ENCODE peak calls at places on chromosomes 1 and 21, in six cellular contexts. O is left ventricle myocardium inferior, U is HFFc6, F is endothelial cell, Q is astrocyte of the spinal cord, Z is uterus. W is an unnamed sample.

GRCh38 chr1:201344206-201345080 is 33.0 kb downstream of the TNNT2 start:
- DNase-seq in Q (no peak), U (no peak), Z (no peak), F (no peak), O (no peak), W (no peak)

GRCh38 chr1:24173638-24174325 is 13.3 kb downstream of the IFNLR1 start:
- DNase-seq in Q (no peak), U (no peak), F (no peak), O (no peak), Z (no peak), W (no peak)

GRCh38 chr1:184380468-184380867 is 6.4 kb upstream of the C1orf21 start:
- DNase-seq in Z (no peak), F (no peak), Q (no peak), O (no peak), U (no peak), W (no peak)

GRCh38 chr1:234737915-234738314 is 127.9 kb upstream of the IRF2BP2 start:
- DNase-seq in Z (no peak), O (no peak), U (no peak), F (no peak), Q (no peak), W (no peak)

GRCh38 chr1:179818743-179819173 is 58.8 kb downstream of the TOR1AIP2 start:
- DNase-seq in F (no peak), Q (no peak), Z (peak; percentile 37), O (peak; percentile 58), U (no peak), W (no peak)

GRCh38 chr1:156858555-156858956 is 361 bp downstream of the INSRR start:
- DNase-seq in F (no peak), O (peak; percentile 44), Q (no peak), U (no peak), Z (no peak), W (no peak)

GRCh38 chr1:81702903-81703302 is 97.8 kb upstream of the ADGRL2 start:
- DNase-seq in O (no peak), Q (peak; percentile 87), Z (no peak), F (no peak), U (peak; percentile 88), W (no peak)

GRCh38 chr1:41435570-41436178 is 48.8 kb downstream of the EDN2 start:
- DNase-seq in Q (no peak), F (no peak), U (no peak), O (no peak), Z (no peak), W (no peak)

GRCh38 chr1:240652554-240652953 is 40.6 kb upstream of the GREM2 start:
- DNase-seq in O (no peak), Z (no peak), F (no peak), Q (no peak), U (no peak), W (no peak)

GRCh38 chr1:175900171-175900570 is 156.8 kb upstream of the TNR start:
- DNase-seq in F (no peak), U (no peak), O (no peak), Q (no peak), Z (no peak), W (no peak)

GRCh38 chr1:93483606-93484005 is 35.7 kb downstream of the FNBP1L start:
- DNase-seq in Q (no peak), F (no peak), O (no peak), Z (no peak), U (no peak), W (no peak)

GRCh38 chr1:109687641-109688499 is at the start of gene GSTM1:
- DNase-seq in Q (peak; percentile 78), Z (no peak), O (no peak), F (no peak), U (peak; percentile 11), W (no peak)

GRCh38 chr1:109622895-109623294 is 3.3 kb downstream of the AMPD2 start:
- DNase-seq in O (no peak), Q (no peak), U (no peak), Z (no peak), F (no peak), W (no peak)

GRCh38 chr1:11817192-11817591 is 11.2 kb downstream of the CLCN6 start:
- DNase-seq in U (no peak), Z (no peak), Q (no peak), F (no peak), O (no peak), W (no peak)

GRCh38 chr1:86259390-86259789 is 102.8 kb upstream of the COL24A1 start:
- DNase-seq in Q (no peak), O (no peak), Z (no peak), U (no peak), F (no peak), W (no peak)

GRCh38 chr21:16535100-16535418 is 805.3 kb downstream of the USP25 start:
- DNase-seq in U (peak; percentile 87), F (no peak), O (peak; percentile 79), Z (peak; percentile 87), Q (peak; percentile 88), W (peak; percentile 38)

GRCh38 chr1:36351222-36351977 is 28.0 kb upstream of the EVA1B start:
- DNase-seq in Q (peak; percentile 87), O (no peak), F (no peak), Z (no peak), U (peak; percentile 93), W (no peak)

GRCh38 chr1:201091256-201091655 is 21.0 kb downstream of the CACNA1S start:
- DNase-seq in Q (no peak), O (no peak), Z (no peak), U (no peak), F (no peak), W (no peak)

GRCh38 chr1:96370752-96371151 is 350.8 kb upstream of the PTBP2 start:
- DNase-seq in F (no peak), Q (peak; percentile 89), U (peak; percentile 69), O (no peak), Z (no peak), W (no peak)

GRCh38 chr1:171852273-171852672 is 11.0 kb downstream of the DNM3 start:
- DNase-seq in F (no peak), Q (no peak), U (peak; percentile 33), O (no peak), Z (no peak), W (no peak)

GRCh38 chr1:218480691-218481099 is 135.6 kb downstream of the TGFB2 start:
- DNase-seq in Z (no peak), Q (peak; percentile 88), U (peak; percentile 89), O (no peak), F (no peak), W (no peak)

GRCh38 chr1:109984190-109984455 is 442 bp upstream of the AHCYL1 start:
- DNase-seq in U (no peak), O (no peak), F (no peak), Z (no peak), Q (no peak), W (no peak)

GRCh38 chr21:45546636-45547203 is 4.5 kb upstream of the SLC19A1 start:
- DNase-seq in Z (no peak), U (no peak), F (no peak), Q (no peak), O (no peak), W (no peak)

GRCh38 chr1:77636864-77637263 is 45.6 kb downstream of the ZZZ3 start:
- DNase-seq in O (no peak), Q (no peak), Z (no peak), F (no peak), U (no peak), W (no peak)

GRCh38 chr1:223712184-223712855 is at the start of gene CAPN2:
- DNase-seq in F (peak; percentile 82), U (peak; percentile 77), Q (peak; percentile 84), O (peak; percentile 85), Z (peak; percentile 85), W (no peak)

GRCh38 chr1:53478186-53478585 is 19.0 kb downstream of the DMRTB1 start:
- DNase-seq in O (no peak), F (no peak), Z (no peak), U (no peak), Q (no peak), W (no peak)

GRCh38 chr1:97042551-97042950 is 321.0 kb downstream of the PTBP2 start:
- DNase-seq in U (peak; percentile 75), O (no peak), F (no peak), Q (peak; percentile 58), Z (no peak), W (no peak)

GRCh38 chr1:29632436-29633270 is 396.3 kb downstream of the PTPRU start:
- DNase-seq in O (no peak), Q (no peak), F (no peak), Z (no peak), U (no peak), W (no peak)

GRCh38 chr1:240027059-240027462 is 64.6 kb upstream of the FMN2 start:
- DNase-seq in Z (no peak), Q (peak; percentile 63), U (peak; percentile 64), F (peak; percentile 58), O (no peak), W (no peak)

GRCh38 chr1:208499021-208499420 is 254.8 kb upstream of the PLXNA2 start:
- DNase-seq in O (no peak), Q (no peak), Z (no peak), F (no peak), U (no peak), W (no peak)

GRCh38 chr1:176517484-176517883 is 54.5 kb downstream of the PAPPA2 start:
- DNase-seq in Z (no peak), Q (peak; percentile 2), U (no peak), F (no peak), O (no peak), W (no peak)

GRCh38 chr1:55768345-55768952 is 553.3 kb upstream of the USP24 start:
- DNase-seq in Z (no peak), O (no peak), U (no peak), F (no peak), Q (no peak), W (no peak)

DNA sequence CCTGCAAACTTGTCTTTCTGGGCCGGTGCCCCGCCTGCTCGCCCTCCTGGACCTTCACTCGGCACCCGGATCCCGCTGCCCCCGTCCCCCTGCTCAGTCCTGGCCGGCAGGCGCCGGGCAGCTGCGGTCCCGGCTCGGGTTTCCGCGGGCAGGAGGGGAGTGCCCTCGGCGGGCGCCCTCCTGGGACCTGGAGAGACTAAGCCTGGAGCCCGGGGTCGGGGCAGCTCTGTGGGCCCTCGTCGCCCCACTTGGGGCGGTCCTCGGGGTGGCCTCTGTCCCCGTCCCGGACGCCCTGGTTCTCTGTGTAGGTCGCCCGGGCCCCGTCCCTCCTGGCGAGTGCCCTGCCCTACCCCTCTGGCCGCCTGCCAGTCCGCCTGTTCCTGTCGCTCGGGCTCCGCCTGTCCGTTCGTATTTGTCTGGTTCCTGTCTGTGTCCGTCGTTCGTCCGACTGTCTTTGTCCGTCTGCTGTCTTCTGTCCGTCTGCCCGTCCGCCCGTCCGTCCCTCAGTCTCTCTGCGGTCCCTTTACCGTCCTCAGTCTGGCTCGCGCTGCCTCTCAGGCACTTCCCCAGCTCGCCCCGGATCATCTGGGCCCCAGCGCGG is 492 bp downstream of the SERINC2 start:
- DNase-seq in Q (peak; percentile 29), O (peak; percentile 82), U (peak; percentile 48), F (peak; percentile 45), Z (peak; percentile 35), W (peak; percentile 54)
- TF ChIP-seq CTCF in Q (no peak), O (no peak), U (no peak), F (no peak), Z (no peak), W (no peak)

GRCh38 chr1:111798580-111798979 is 42.9 kb downstream of the DDX20 start:
- DNase-seq in U (no peak), Q (no peak), Z (no peak), F (no peak), O (no peak), W (no peak)
- TF ChIP-seq CTCF in U (no peak), Q (no peak), Z (no peak), F (no peak), O (no peak), W (no peak)

GRCh38 chr1:22731924-22732522 is 21.4 kb downstream of the EPHB2 start:
- DNase-seq in F (peak; percentile 40), O (no peak), U (no peak), Q (no peak), Z (no peak), W (no peak)
- TF ChIP-seq CTCF in F (no peak), O (peak; percentile 39), U (peak; percentile 74), Q (peak; percentile 32), Z (no peak), W (no peak)

GRCh38 chr1:51058863-51059262 is 43.2 kb upstream of the C1orf185 start:
- DNase-seq in Q (no peak), Z (no peak), U (peak; percentile 50), F (no peak), O (no peak), W (no peak)
- TF ChIP-seq CTCF in Q (peak; percentile 51), Z (no peak), U (peak; percentile 72), F (no peak), O (no peak), W (no peak)

W was measured in omental fat pad.